ENCODE peak calls at places on chromosome 15, in nine cellular contexts. H is activated CD8-positive, alpha-beta memory T cell treated with anti-CD3 and anti-CD28 coated beads, Interleukin-2, amount 50 U/mL, for 48 hours; D is hypothalamus; W is kidney; E is NCI-H446; S is fibroblast of the aortic adventitia; M is CD4-positive, alpha-beta memory T cell; U is mesothelial cell of epicardium; Q is MV-4-11. F is an unnamed sample.

GRCh38 chr15:26662226-26662750 is 110.6 kb downstream of the GABRB3 start:
- DNase-seq in H (no peak), U (no peak), W (no peak), E (no peak), Q (peak; percentile 35), S (no peak), D (no peak), M (no peak), F (no peak)

GRCh38 chr15:85141601-85142185 is 160.0 kb downstream of the PDE8A start:
- DNase-seq in S (no peak), W (no peak), U (no peak), M (no peak), D (no peak), Q (peak; percentile 43), E (no peak), H (no peak), F (no peak)

GRCh38 chr15:32974691-32975090 is 219.8 kb downstream of the FMN1 start:
- DNase-seq in W (no peak), D (no peak), M (no peak), Q (no peak), S (peak; percentile 93), H (no peak), U (no peak), E (no peak), F (no peak)

GRCh38 chr15:86555114-86555513 is 475.4 kb downstream of the AGBL1 start:
- DNase-seq in H (no peak), D (no peak), M (no peak), Q (no peak), W (no peak), S (no peak), U (no peak), E (no peak), F (no peak)

GRCh38 chr15:74168673-74169274 is 4.7 kb upstream of the ISLR start:
- DNase-seq in M (no peak), Q (no peak), E (no peak), W (peak; percentile 69), D (no peak), H (no peak), U (no peak), S (no peak), F (no peak)

GRCh38 chr15:31306036-31306425 is 20.6 kb upstream of the KLF13 start:
- DNase-seq in H (no peak), D (no peak), U (no peak), S (no peak), W (no peak), Q (no peak), E (no peak), M (no peak), F (peak; percentile 57)

GRCh38 chr15:89654847-89655805 is at the start of gene KIF7:
- DNase-seq in U (peak; percentile 82), D (peak; percentile 18), S (peak; percentile 30), H (peak; percentile 71), W (no peak), E (no peak), M (no peak), Q (no peak), F (no peak)

GRCh38 chr15:47434641-47435040 is 282.7 kb upstream of the SEMA6D start:
- DNase-seq in W (no peak), U (no peak), E (no peak), S (no peak), M (no peak), Q (no peak), H (no peak), D (no peak), F (no peak)

GRCh38 chr15:63198315-63198714 is 8.9 kb downstream of the RAB8B start:
- DNase-seq in M (no peak), U (no peak), H (no peak), S (peak; percentile 85), W (no peak), E (no peak), Q (no peak), D (no peak), F (no peak)

GRCh38 chr15:70247281-70247680 is 149.6 kb upstream of the TLE3 start:
- DNase-seq in E (no peak), Q (no peak), M (no peak), H (no peak), S (no peak), U (no peak), D (no peak), W (no peak), F (no peak)

GRCh38 chr15:85892232-85892631 is 97.5 kb upstream of the KLHL25 start:
- DNase-seq in D (no peak), M (no peak), U (no peak), W (no peak), E (no peak), H (no peak), Q (no peak), S (no peak), F (no peak)

GRCh38 chr15:94671845-94672524 is 440.6 kb downstream of the MCTP2 start:
- DNase-seq in W (no peak), E (no peak), U (no peak), S (no peak), D (no peak), M (no peak), Q (no peak), H (no peak), F (no peak)

GRCh38 chr15:33089878-33090757 is 104.4 kb downstream of the FMN1 start:
- DNase-seq in E (no peak), H (no peak), M (no peak), U (no peak), S (peak; percentile 57), Q (peak; percentile 95), D (no peak), W (no peak), F (no peak)